ENCODE peak calls at places on chromosomes 1 and 21, in four cellular contexts. M, Y, G and Q are unnamed samples.

GRCh38 chr1:201208236-201208635 is 17.6 kb downstream of the IGFN1 start:
- DNase-seq in M (no peak), Y (no peak), G (no peak), Q (no peak)

GRCh38 chr1:239170828-239171227 is 215.5 kb upstream of the CHRM3 start:
- DNase-seq in M (no peak), Y (no peak), G (no peak), Q (no peak)

GRCh38 chr1:175493999-175494336 is 249.4 kb downstream of the TNR start:
- DNase-seq in M (no peak), Y (no peak), G (no peak), Q (no peak)

GRCh38 chr1:6330410-6330827 is 63.1 kb downstream of the ACOT7 start:
- DNase-seq in M (no peak), Y (no peak), G (peak), Q (peak)

GRCh38 chr1:62435231-62436038 is 1.4 kb upstream of the USP1 start:
- DNase-seq in M (no peak), Y (no peak), G (no peak), Q (no peak)

GRCh38 chr1:181208967-181209366 is 120.5 kb downstream of the IER5 start:
- DNase-seq in M (no peak), Y (no peak), G (no peak), Q (no peak)

GRCh38 chr1:27868932-27869718 is 3.2 kb upstream of the THEMIS2 start:
- DNase-seq in M (no peak), Y (no peak), G (no peak), Q (no peak)

GRCh38 chr1:162855461-162856150 is 5.4 kb downstream of the CCDC190 start:
- DNase-seq in M (peak), Y (no peak), G (no peak), Q (peak)

GRCh38 chr1:231663211-231663792 is 36.7 kb downstream of the DISC1 start:
- DNase-seq in M (no peak), Y (no peak), G (no peak), Q (peak)

GRCh38 chr1:235275223-235275622 is 52.8 kb downstream of the ARID4B start:
- DNase-seq in M (no peak), Y (no peak), G (no peak), Q (no peak)

GRCh38 chr21:43343095-43343991 is 83.6 kb downstream of the SIK1 start:
- DNase-seq in M (no peak), Y (no peak), G (peak), Q (no peak)

GRCh38 chr21:42569732-42570301 is 56.2 kb downstream of the SLC37A1 start:
- DNase-seq in M (no peak), Y (no peak), G (no peak), Q (no peak)

GRCh38 chr1:153933955-153934354 is 11.2 kb upstream of the GATAD2B start:
- DNase-seq in M (no peak), Y (no peak), G (no peak), Q (no peak)

GRCh38 chr1:12454406-12455391 is 163.3 kb downstream of the DHRS3 start:
- DNase-seq in M (peak), Y (no peak), G (no peak), Q (peak)

GRCh38 chr1:42853116-42853884 is 6.9 kb downstream of the ZNF691 start:
- DNase-seq in M (no peak), Y (no peak), G (no peak), Q (no peak)

GRCh38 chr1:13546791-13547190 is 33.0 kb upstream of the LRRC38 start:
- DNase-seq in M (no peak), Y (no peak), G (no peak), Q (no peak)

GRCh38 chr1:32538887-32539583 is at the start of gene ZBTB8A:
- DNase-seq in M (peak), Y (no peak), G (peak), Q (peak)

GRCh38 chr1:47023268-47024137 is at the start of gene CYP4X1:
- DNase-seq in M (no peak), Y (no peak), G (peak), Q (no peak)

GRCh38 chr1:150807674-150808073 is 386 bp downstream of the CTSK start:
- DNase-seq in M (no peak), Y (no peak), G (no peak), Q (no peak)

GRCh38 chr1:150805899-150806298 is 2.2 kb downstream of the CTSK start:
- DNase-seq in M (no peak), Y (no peak), G (no peak), Q (no peak)

GRCh38 chr1:150808851-150809250 is 791 bp upstream of the CTSK start:
- DNase-seq in M (no peak), Y (no peak), G (no peak), Q (peak)

GRCh38 chr1:150808134-150808533 is at the start of gene CTSK:
- DNase-seq in M (no peak), Y (no peak), G (peak), Q (peak)

DNA sequence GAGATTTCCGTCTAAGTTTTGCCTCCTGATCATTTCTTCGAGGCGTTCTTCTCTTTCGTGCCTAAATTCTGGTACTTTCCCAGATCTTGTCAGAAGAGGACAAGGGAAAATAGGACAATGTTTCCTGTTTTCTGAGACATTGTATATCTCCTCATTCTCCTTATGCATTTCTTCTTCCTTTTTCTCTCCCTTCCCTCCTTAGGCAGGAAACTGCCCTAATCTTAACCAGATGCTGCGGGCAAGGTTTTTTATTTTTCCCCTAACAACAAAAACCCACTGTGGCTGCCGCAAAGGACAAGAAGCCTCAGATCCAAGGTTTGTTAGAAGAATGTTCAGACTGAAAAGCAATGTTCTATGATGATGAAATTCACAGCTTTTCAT is 813 bp downstream of the CTSK start:
- DNase-seq in M (no peak), Y (no peak), G (no peak), Q (peak)
- H3K4me3 ChIP-seq in M (peak), Y (no peak), G (peak), Q (peak)

GRCh38 chr21:37079211-37079824 is 6.3 kb downstream of the TTC3 start:
- DNase-seq in M (no peak), Y (no peak), G (no peak), Q (no peak)

GRCh38 chr21:37074546-37074945 is 1.5 kb downstream of the TTC3 start:
- DNase-seq in M (no peak), Y (no peak), G (no peak), Q (no peak)

GRCh38 chr21:37076087-37076486 is 3.0 kb downstream of the TTC3 start:
- DNase-seq in M (no peak), Y (no peak), G (no peak), Q (no peak)

GRCh38 chr21:37075214-37075770 is 2.2 kb downstream of the TTC3 start:
- DNase-seq in M (no peak), Y (no peak), G (no peak), Q (no peak)

DNA sequence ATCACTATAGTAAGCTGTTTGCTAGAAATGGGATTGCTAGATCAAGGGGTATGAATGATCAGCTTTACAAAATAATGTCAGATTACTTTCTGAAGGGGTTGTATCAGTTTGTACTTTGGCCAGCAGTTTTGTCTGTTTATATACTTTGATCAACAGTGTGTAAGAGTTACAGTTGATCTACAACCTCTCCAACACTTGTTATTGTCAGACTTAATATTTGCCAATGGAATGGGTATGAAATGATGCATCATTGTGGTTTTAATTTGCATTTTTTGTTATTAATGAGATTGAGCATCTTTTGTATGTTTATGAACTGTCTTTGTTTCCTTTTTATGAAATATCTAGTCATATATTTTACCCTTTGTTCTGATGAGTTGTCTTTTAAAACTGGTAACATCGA is 4.3 kb downstream of the TTC3 start:
- DNase-seq in M (no peak), Y (no peak), G (no peak), Q (no peak)
- H3K4me3 ChIP-seq in M (no peak), Y (no peak), G (no peak), Q (no peak)

DNA sequence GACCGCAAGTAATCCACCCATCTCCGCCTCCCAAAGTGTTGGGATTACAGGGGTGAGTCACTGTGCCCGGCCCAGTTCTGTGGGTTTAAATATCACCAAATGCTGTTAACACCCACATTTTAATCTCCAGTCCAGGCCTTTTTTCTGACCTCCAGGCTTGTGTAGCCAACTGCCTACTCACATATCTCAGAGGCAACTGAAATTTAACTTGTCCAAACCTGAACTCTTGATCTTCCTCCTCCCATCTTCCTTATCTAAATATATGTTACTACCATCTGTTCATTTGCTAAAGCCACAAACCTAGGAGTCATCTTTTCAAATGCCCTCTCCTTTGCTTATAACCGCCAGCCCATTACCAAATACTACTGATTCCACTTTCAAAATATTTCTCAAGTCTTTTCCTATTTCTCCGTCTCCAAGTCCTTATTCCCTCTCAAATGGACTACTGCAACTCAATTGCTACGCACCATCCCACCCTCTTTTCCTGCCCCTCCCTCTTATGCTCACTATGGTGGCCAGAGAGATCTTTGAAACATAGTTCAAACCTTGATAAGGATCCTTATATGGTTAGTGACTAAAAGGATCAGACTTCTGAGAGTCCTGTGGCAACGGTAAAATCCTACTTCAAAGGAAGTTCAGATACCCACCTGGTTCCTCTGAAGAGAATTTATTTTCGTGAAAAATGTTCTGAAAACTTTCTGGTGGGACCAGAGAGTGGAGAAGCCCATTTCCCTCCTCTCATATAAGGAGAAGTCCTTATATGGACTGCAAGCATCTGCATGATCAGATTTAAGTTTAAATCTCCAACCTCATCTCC is 78.5 kb upstream of the CDC42BPA start:
- DNase-seq in M (no peak), Y (no peak), G (no peak), Q (no peak)
- H3K4me3 ChIP-seq in M (no peak), Y (no peak), G (no peak), Q (no peak)

GRCh38 chr1:227887697-227888403 is 59.9 kb downstream of the WNT9A start:
- DNase-seq in M (no peak), Y (no peak), G (peak), Q (no peak)
- H3K4me3 ChIP-seq in M (peak), Y (no peak), G (no peak), Q (no peak)

GRCh38 chr21:46033410-46034404 is 52.1 kb downstream of the COL6A1 start:
- DNase-seq in M (no peak), Y (no peak), G (peak), Q (no peak)
- H3K4me3 ChIP-seq in M (no peak), Y (no peak), G (no peak), Q (no peak)

DNA sequence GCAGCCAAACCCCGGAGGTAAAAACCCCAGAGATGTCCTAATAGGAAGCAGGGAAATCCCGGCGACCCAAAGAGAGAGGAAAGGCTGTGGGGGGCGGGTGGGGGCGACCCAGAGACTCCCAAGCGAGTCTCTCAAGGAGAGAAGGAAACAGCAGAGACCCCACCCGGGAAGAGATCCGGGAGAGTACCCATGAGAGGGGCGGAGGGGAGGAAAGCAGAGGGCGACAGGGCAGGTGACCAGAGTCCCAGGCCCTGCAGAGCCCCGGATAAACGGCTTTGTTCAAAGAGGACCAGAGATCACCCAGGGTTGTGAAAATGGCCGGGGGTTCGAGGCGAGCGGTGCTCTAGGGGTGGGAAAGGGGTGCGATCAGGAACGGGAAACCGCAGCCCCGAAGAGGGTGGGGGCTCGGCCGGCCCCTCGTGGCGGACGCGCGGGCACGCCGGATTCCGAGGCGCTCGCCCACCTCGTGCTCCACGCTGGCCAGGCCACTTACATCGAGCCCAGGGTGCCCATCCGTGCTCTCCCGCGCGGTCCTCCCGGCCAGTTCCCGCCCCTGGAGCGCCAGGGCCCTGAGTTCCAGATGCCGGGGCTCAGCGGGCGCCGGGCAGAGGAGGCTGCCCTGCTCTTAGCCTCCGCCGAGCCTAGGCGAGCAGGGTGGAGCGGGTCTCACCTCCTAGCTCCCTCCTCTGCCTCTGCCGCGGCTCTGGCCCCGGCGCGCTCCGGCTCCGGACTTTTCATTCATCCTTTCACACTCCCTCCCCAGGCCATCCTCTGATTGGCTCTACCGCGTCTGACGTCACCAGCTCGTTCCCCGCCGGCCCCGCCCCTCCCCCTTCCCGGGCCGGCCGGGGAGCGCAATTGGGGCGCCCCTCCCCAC is 52.3 kb downstream of the RHBG start:
- DNase-seq in M (peak), Y (no peak), G (peak), Q (peak)
- H3K4me3 ChIP-seq in M (no peak), Y (no peak), G (peak), Q (no peak)

DNA sequence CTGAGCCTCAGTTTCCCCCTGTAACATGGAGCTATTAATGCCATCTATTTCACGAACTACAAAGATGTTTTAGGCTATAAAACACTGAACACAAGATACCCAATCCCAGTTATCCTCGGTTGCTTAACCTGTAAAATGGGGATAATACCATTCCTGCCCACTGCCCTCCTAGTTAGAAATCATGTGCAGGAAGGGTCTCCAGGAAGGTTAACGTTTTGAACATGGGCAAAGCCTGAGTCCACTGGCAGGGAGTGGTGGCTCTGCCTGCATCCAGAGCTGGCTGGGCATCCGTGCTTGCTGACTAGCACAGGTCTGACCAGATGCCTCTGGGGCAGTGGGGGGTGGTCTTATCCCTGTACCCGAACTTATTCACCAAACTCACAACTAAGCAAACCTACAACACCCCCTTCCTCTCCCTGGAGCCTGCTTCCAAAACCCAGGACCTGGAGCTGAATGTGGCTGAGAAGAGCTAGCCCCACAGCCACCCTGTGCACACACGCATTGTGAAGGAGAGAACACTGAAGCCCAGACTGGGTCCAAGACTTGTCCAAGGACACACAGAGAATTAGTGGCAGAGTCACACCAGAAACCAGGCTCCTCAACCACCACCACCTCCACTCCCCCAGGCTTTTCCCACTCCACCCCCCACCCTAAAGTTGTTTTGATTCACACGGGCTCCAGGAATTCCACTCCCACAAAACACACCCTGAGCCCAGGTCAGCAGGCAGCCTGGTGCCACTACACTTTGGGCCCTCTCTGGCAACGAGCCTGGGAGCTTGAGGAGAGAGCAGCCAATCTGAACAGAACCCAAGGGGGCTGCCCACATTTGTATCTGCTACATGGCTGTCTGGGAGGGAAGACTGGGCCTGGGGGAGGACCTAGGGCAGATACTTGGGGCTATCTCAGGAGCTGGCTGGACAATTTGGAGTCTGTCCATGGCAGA is 1.6 kb downstream of the E2F2 start:
- DNase-seq in M (no peak), Y (no peak), G (no peak), Q (no peak)
- H3K4me3 ChIP-seq in M (no peak), Y (no peak), G (no peak), Q (no peak)

DNA sequence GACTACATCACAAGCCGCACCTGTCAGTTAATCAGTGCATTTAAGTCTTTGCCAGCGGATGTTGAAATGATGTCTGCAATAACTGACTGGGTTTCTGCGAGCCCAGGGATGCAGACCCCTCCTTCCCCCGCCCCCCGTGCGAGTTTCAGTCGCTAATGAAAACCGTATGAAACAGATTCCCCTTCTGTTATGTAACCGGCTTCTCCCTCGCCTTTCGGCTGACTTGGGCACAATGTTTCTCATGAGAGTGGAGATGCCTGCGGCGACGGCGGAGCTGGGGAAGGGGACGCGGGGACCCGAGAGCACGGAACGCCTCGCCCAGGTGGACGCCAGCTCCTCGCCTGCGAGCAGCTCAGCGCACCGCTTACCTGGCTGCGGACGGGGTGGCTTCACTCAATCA is 741 bp downstream of the KCNJ6 start:
- DNase-seq in M (no peak), Y (no peak), G (peak), Q (peak)
- H3K4me3 ChIP-seq in M (peak), Y (no peak), G (peak), Q (peak)

DNA sequence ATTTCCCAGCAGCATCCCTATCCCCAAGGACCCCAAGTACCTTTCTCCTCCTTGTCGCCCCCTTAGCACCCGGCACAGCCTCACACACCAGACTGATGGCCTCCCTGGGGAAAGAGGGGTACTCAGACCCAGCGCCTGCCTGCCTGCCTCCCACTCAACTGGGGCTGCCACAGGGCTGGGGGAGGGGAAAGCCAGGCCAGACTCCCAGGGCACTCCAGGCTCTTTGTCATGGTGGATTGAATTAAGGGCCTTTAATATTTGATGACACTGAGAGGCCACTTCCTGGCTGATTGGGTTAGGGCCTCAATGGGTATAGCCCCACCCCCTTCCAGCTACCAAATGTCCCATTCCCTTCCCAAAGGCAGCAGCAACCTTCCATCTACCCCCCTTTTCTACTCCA is 1.8 kb downstream of the SHC1 start:
- DNase-seq in M (no peak), Y (no peak), G (no peak), Q (no peak)
- H3K4me3 ChIP-seq in M (peak), Y (peak), G (no peak), Q (peak)